ENCODE peak calls at places on chromosomes 11 and 22, in four cellular contexts. One of them, this sample, is unnamed.
A peak's percentile ranks its signal among the peaks of the same experiment; 100 is the strongest.

GRCh38 chr22:46012182-46012880 is 35.4 kb upstream of the WNT7B start:
- DNase-seq in SK-N-SH: peak; percentile 30
- DNase-seq in endodermal cell: no peak
- DNase-seq in tibial artery: no peak
- DNase-seq in this sample: peak; percentile 37

GRCh38 chr22:45341503-45341902 is 31.8 kb downstream of the FAM118A start:
- DNase-seq in SK-N-SH: no peak
- DNase-seq in endodermal cell: no peak
- DNase-seq in tibial artery: no peak
- DNase-seq in this sample: no peak

GRCh38 chr22:44168206-44168605 is 12.5 kb upstream of the PARVG start:
- DNase-seq in SK-N-SH: no peak
- DNase-seq in endodermal cell: no peak
- DNase-seq in tibial artery: no peak
- DNase-seq in this sample: no peak

GRCh38 chr11:122038543-122038942 is 77.5 kb downstream of the BLID start:
- DNase-seq in SK-N-SH: no peak
- DNase-seq in endodermal cell: no peak
- DNase-seq in tibial artery: no peak
- DNase-seq in this sample: peak; percentile 3

GRCh38 chr22:36375071-36375980 is 12.4 kb downstream of the MYH9 start:
- DNase-seq in SK-N-SH: no peak
- DNase-seq in endodermal cell: peak; percentile 41
- DNase-seq in tibial artery: peak; percentile 81
- DNase-seq in this sample: no peak

GRCh38 chr11:91707652-91708051 is 517.0 kb upstream of the FAT3 start:
- DNase-seq in SK-N-SH: no peak
- DNase-seq in endodermal cell: no peak
- DNase-seq in tibial artery: no peak
- DNase-seq in this sample: no peak

GRCh38 chr11:61690706-61691377 is 10.7 kb downstream of the DAGLA start:
- DNase-seq in SK-N-SH: no peak
- DNase-seq in endodermal cell: no peak
- DNase-seq in tibial artery: no peak
- DNase-seq in this sample: no peak

GRCh38 chr11:113242767-113243397 is 71.5 kb upstream of the TTC12 start:
- DNase-seq in SK-N-SH: no peak
- DNase-seq in endodermal cell: no peak
- DNase-seq in tibial artery: no peak
- DNase-seq in this sample: no peak

GRCh38 chr11:26243426-26243825 is 88.5 kb upstream of the ANO3 start:
- DNase-seq in SK-N-SH: no peak
- DNase-seq in endodermal cell: no peak
- DNase-seq in tibial artery: no peak
- DNase-seq in this sample: no peak

GRCh38 chr11:95692526-95693270 is 96.9 kb downstream of the FAM76B start:
- DNase-seq in SK-N-SH: no peak
- DNase-seq in endodermal cell: no peak
- DNase-seq in tibial artery: no peak
- DNase-seq in this sample: no peak

GRCh38 chr22:43213066-43213465 is 26.1 kb upstream of the TTLL12 start:
- DNase-seq in SK-N-SH: no peak
- DNase-seq in endodermal cell: peak; percentile 92
- DNase-seq in tibial artery: no peak
- DNase-seq in this sample: peak; percentile 90

DNA sequence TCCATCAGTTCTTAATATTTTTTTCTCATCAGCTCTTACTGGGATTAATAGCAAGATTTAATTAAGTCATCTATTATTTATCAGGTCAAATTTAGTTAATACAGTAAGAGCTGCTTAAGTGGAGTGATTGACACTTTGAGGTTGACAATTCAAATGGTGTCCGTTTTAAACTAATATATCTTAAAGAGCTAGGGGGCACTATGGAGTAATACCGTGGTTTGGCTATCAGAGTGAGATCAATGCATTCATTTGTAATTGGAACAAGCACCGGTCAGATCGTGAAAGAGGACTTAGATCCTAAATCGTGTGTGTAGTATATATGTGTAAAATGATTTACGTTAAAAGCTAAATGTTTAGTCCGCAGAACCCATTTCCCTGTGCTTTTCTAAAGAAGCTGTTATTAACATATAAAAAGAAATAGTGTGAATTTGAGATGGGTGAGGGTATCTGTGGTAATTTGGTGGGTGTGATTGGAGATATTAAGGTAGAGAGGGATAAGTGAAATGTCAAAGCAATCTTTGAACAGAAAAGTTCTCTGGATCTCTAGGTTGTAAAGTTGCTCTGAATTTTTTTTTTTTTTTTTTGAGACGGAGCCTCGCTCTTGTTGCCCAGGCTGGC is 2.3 kb downstream of the SIK2 start:
- DNase-seq in SK-N-SH: peak; percentile 44
- DNase-seq in endodermal cell: no peak
- DNase-seq in tibial artery: no peak
- DNase-seq in this sample: peak; percentile 51
- H3K4me3 ChIP-seq in SK-N-SH: peak overlapping the region; percentile 82
- H3K4me3 ChIP-seq in endodermal cell: peak overlapping the region; percentile 98
- H3K4me3 ChIP-seq in tibial artery: no peak overlapping the region
- H3K4me3 ChIP-seq in this sample: no peak overlapping the region

GRCh38 chr22:38467438-38467903 is 425 bp upstream of the KDELR3 start:
- DNase-seq in SK-N-SH: no peak
- DNase-seq in endodermal cell: no peak
- DNase-seq in tibial artery: peak; percentile 64
- DNase-seq in this sample: peak; percentile 81
- H3K27me3 ChIP-seq in SK-N-SH: no peaks in the 10 kb centered on the region
- H3K27me3 ChIP-seq in endodermal cell: peaks cover 2% of the 10 kb centered on the region
- H3K27me3 ChIP-seq in tibial artery: peaks cover 38% of the 10 kb centered on the region
- H3K27me3 ChIP-seq in this sample: peaks cover 24% of the 10 kb centered on the region

GRCh38 chr11:8676458-8676857 is 6.0 kb downstream of the TRIM66 start:
- DNase-seq in SK-N-SH: no peak
- DNase-seq in endodermal cell: no peak
- DNase-seq in tibial artery: no peak
- DNase-seq in this sample: no peak

GRCh38 chr11:8674859-8675258 is 7.6 kb downstream of the TRIM66 start:
- DNase-seq in SK-N-SH: no peak
- DNase-seq in endodermal cell: no peak
- DNase-seq in tibial artery: no peak
- DNase-seq in this sample: no peak

GRCh38 chr11:8672346-8672745 is 10.1 kb downstream of the TRIM66 start:
- DNase-seq in SK-N-SH: no peak
- DNase-seq in endodermal cell: no peak
- DNase-seq in tibial artery: no peak
- DNase-seq in this sample: no peak

GRCh38 chr11:8671651-8672062 is 10.8 kb downstream of the TRIM66 start:
- DNase-seq in SK-N-SH: no peak
- DNase-seq in endodermal cell: peak; percentile 69
- DNase-seq in tibial artery: no peak
- DNase-seq in this sample: no peak

DNA sequence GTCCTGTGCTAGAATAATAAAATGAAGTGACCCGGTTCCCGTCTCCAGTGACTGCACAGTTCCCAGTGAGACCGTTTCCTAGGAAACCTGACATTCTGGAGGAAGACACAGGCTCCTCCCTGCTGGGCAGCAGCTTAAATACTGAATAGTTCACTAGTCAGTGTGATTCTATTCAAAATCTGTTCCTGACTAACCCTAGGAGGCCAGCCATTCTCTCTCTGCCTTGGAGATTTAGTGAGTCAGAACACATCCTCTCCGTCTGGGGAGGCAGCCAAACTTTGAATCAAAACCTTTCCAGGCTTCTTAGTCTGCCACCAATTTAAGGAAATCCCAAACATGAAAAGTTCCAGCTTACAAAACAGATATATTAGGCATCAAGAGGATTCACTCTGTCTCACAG is 11.2 kb downstream of the TRIM66 start:
- DNase-seq in SK-N-SH: peak; percentile 32
- DNase-seq in endodermal cell: peak; percentile 92
- DNase-seq in tibial artery: peak; percentile 75
- DNase-seq in this sample: peak; percentile 76
- H3K36me3 ChIP-seq in SK-N-SH: peaks cover 2% of the 10 kb centered on the region
- H3K36me3 ChIP-seq in endodermal cell: no peaks in the 10 kb centered on the region
- H3K36me3 ChIP-seq in tibial artery: no peaks in the 10 kb centered on the region
- H3K36me3 ChIP-seq in this sample: no peaks in the 10 kb centered on the region

GRCh38 chr22:29310065-29310862 is 3.8 kb downstream of the GAS2L1 start:
- DNase-seq in SK-N-SH: no peak
- DNase-seq in endodermal cell: peak; percentile 59
- DNase-seq in tibial artery: no peak
- DNase-seq in this sample: no peak
- H3K4me3 ChIP-seq in SK-N-SH: no peak overlapping the region
- H3K4me3 ChIP-seq in endodermal cell: no peak overlapping the region
- H3K4me3 ChIP-seq in tibial artery: peak overlapping the region; percentile 96
- H3K4me3 ChIP-seq in this sample: no peak overlapping the region

GRCh38 chr22:23154461-23154860 is 9.2 kb downstream of the RAB36 start:
- DNase-seq in SK-N-SH: no peak
- DNase-seq in endodermal cell: no peak
- DNase-seq in tibial artery: no peak
- DNase-seq in this sample: peak; percentile 31
- H3K27me3 ChIP-seq in SK-N-SH: no peaks in the 10 kb centered on the region
- H3K27me3 ChIP-seq in endodermal cell: no peaks in the 10 kb centered on the region
- H3K27me3 ChIP-seq in tibial artery: no peaks in the 10 kb centered on the region
- H3K27me3 ChIP-seq in this sample: no peaks in the 10 kb centered on the region

GRCh38 chr11:64799256-64799924 is 3.6 kb downstream of the MAP4K2 start:
- DNase-seq in SK-N-SH: no peak
- DNase-seq in endodermal cell: no peak
- DNase-seq in tibial artery: no peak
- DNase-seq in this sample: peak; percentile 32
- H3K36me3 ChIP-seq in SK-N-SH: peaks cover 17% of the 10 kb centered on the region
- H3K36me3 ChIP-seq in endodermal cell: peaks cover 14% of the 10 kb centered on the region
- H3K36me3 ChIP-seq in tibial artery: peaks cover 10% of the 10 kb centered on the region
- H3K36me3 ChIP-seq in this sample: peaks cover 2% of the 10 kb centered on the region

GRCh38 chr11:117970400-117971024 is 15.7 kb upstream of the IL10RA start:
- DNase-seq in SK-N-SH: no peak
- DNase-seq in endodermal cell: no peak
- DNase-seq in tibial artery: no peak
- DNase-seq in this sample: no peak
- H3K4me3 ChIP-seq in SK-N-SH: no peak overlapping the region
- H3K4me3 ChIP-seq in endodermal cell: no peak overlapping the region
- H3K4me3 ChIP-seq in tibial artery: no peak overlapping the region
- H3K4me3 ChIP-seq in this sample: no peak overlapping the region

DNA sequence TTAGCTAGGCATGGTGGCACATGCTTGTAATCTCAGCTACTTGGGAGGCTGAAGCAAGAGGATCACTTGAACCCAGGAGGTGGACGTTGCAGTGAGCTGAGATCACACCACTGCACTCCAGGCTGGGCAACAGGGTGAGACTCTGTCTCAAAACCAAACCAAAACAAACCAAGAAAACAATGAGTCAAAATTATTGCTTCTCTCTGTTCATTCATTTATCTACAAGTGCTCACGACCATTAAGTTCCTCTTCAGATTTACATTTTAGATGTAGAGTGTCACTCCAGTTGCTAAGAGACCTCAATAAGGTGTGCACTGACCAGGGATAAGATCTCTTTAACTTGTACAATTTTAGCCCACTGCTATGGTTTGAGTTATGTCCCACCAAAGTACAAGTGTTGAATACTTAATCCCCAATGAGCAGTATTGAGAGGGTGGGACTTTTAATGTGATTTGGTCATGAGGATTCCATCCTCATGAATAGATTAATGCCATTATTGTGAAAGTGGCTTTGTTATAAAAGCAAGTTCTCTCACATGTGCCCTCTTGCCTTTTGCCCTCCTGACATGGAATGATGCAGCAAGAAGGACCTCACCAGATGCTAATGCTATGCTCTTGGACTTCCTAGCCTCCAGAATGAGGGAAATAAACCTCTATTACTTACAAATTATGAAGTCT is 7.8 kb downstream of the HNRNPUL2 start:
- DNase-seq in SK-N-SH: no peak
- DNase-seq in endodermal cell: no peak
- DNase-seq in tibial artery: no peak
- DNase-seq in this sample: no peak
- H3K27me3 ChIP-seq in SK-N-SH: no peaks in the 10 kb centered on the region
- H3K27me3 ChIP-seq in endodermal cell: no peaks in the 10 kb centered on the region
- H3K27me3 ChIP-seq in tibial artery: no peaks in the 10 kb centered on the region
- H3K27me3 ChIP-seq in this sample: no peaks in the 10 kb centered on the region

GRCh38 chr22:20763630-20764029 is 10.3 kb upstream of the SERPIND1 start:
- DNase-seq in SK-N-SH: no peak
- DNase-seq in endodermal cell: peak; percentile 24
- DNase-seq in tibial artery: no peak
- DNase-seq in this sample: no peak
- H3K36me3 ChIP-seq in SK-N-SH: peaks cover 29% of the 10 kb centered on the region
- H3K36me3 ChIP-seq in endodermal cell: peaks cover 37% of the 10 kb centered on the region
- H3K36me3 ChIP-seq in tibial artery: peaks cover 61% of the 10 kb centered on the region
- H3K36me3 ChIP-seq in this sample: peaks cover 6% of the 10 kb centered on the region

This sample was measured in H7.